ENCODE peak calls at places on chromosome 12, in five cellular contexts. One of them, this sample, is unnamed.

GRCh38 chr12:96212456-96213375 is 18.5 kb downstream of the ELK3 start:
- DNase-seq in A673: no peak
- DNase-seq in GM23248: no peak
- DNase-seq in mesendoderm: no peak
- DNase-seq in HepG2: no peak
- DNase-seq in this sample: no peak

GRCh38 chr12:104510145-104510872 is 53.6 kb downstream of the CHST11 start:
- DNase-seq in mesendoderm: no peak
- DNase-seq in GM23248: no peak
- DNase-seq in HepG2: no peak
- DNase-seq in A673: no peak
- DNase-seq in this sample: no peak

GRCh38 chr12:96237035-96237434 is 42.9 kb downstream of the ELK3 start:
- DNase-seq in GM23248: peak
- DNase-seq in HepG2: no peak
- DNase-seq in mesendoderm: no peak
- DNase-seq in A673: no peak
- DNase-seq in this sample: no peak

GRCh38 chr12:51419473-51420228 is 5.0 kb upstream of the SLC4A8 start:
- DNase-seq in mesendoderm: peak
- DNase-seq in A673: peak
- DNase-seq in HepG2: no peak
- DNase-seq in GM23248: peak
- DNase-seq in this sample: no peak

GRCh38 chr12:132342322-132342721 is 12.9 kb upstream of the GALNT9 start:
- DNase-seq in mesendoderm: peak
- DNase-seq in GM23248: peak
- DNase-seq in HepG2: peak
- DNase-seq in A673: peak
- DNase-seq in this sample: no peak

GRCh38 chr12:110253176-110253575 is 27.9 kb upstream of the ATP2A2 start:
- DNase-seq in GM23248: peak
- DNase-seq in mesendoderm: no peak
- DNase-seq in A673: no peak
- DNase-seq in HepG2: no peak
- DNase-seq in this sample: no peak

GRCh38 chr12:107884769-107885694 is 110.5 kb downstream of the ASCL4 start:
- DNase-seq in A673: peak
- DNase-seq in HepG2: peak
- DNase-seq in GM23248: peak
- DNase-seq in mesendoderm: peak
- DNase-seq in this sample: peak

GRCh38 chr12:96876966-96877365 is 30.1 kb upstream of the NEDD1 start:
- DNase-seq in A673: no peak
- DNase-seq in mesendoderm: no peak
- DNase-seq in HepG2: no peak
- DNase-seq in GM23248: peak
- DNase-seq in this sample: no peak

GRCh38 chr12:1544991-1545700 is 49.2 kb downstream of the FBXL14 start:
- DNase-seq in HepG2: peak
- DNase-seq in mesendoderm: peak
- DNase-seq in GM23248: peak
- DNase-seq in A673: peak
- DNase-seq in this sample: no peak

GRCh38 chr12:41514050-41514449 is 325.9 kb downstream of the PDZRN4 start:
- DNase-seq in A673: peak
- DNase-seq in GM23248: no peak
- DNase-seq in mesendoderm: no peak
- DNase-seq in HepG2: no peak
- DNase-seq in this sample: no peak

GRCh38 chr12:45309826-45310626 is 94.1 kb downstream of the ANO6 start:
- DNase-seq in A673: no peak
- DNase-seq in mesendoderm: no peak
- DNase-seq in GM23248: peak
- DNase-seq in HepG2: no peak
- DNase-seq in this sample: peak

GRCh38 chr12:122788387-122788786 is 14.0 kb downstream of the CCDC62 start:
- DNase-seq in mesendoderm: no peak
- DNase-seq in HepG2: no peak
- DNase-seq in A673: no peak
- DNase-seq in GM23248: peak
- DNase-seq in this sample: peak

GRCh38 chr12:65470261-65470660 is 191.8 kb downstream of the MSRB3 start:
- DNase-seq in mesendoderm: no peak
- DNase-seq in HepG2: no peak
- DNase-seq in GM23248: peak
- DNase-seq in A673: peak
- DNase-seq in this sample: no peak

GRCh38 chr12:4214912-4215861 is 58.4 kb upstream of the CCND2 start:
- DNase-seq in HepG2: no peak
- DNase-seq in mesendoderm: no peak
- DNase-seq in GM23248: no peak
- DNase-seq in A673: no peak
- DNase-seq in this sample: no peak

GRCh38 chr12:48183091-48183875 is at the start of gene CCDC184:
- DNase-seq in HepG2: no peak
- DNase-seq in mesendoderm: peak
- DNase-seq in A673: peak
- DNase-seq in GM23248: peak
- DNase-seq in this sample: no peak

GRCh38 chr12:80176706-80177105 is 77.4 kb downstream of the OTOGL start:
- DNase-seq in mesendoderm: no peak
- DNase-seq in HepG2: no peak
- DNase-seq in GM23248: no peak
- DNase-seq in A673: no peak
- DNase-seq in this sample: no peak

GRCh38 chr12:20985399-20985798 is 145.6 kb upstream of the SLCO1B1 start:
- DNase-seq in GM23248: no peak
- DNase-seq in mesendoderm: no peak
- DNase-seq in A673: no peak
- DNase-seq in HepG2: no peak
- DNase-seq in this sample: no peak

GRCh38 chr12:122130150-122130549 is 43.9 kb downstream of the IL31 start:
- DNase-seq in mesendoderm: no peak
- DNase-seq in HepG2: no peak
- DNase-seq in A673: no peak
- DNase-seq in GM23248: peak
- DNase-seq in this sample: no peak

GRCh38 chr12:112243255-112243965 is 118.0 kb downstream of the TRAFD1 start:
- DNase-seq in A673: no peak
- DNase-seq in HepG2: no peak
- DNase-seq in mesendoderm: no peak
- DNase-seq in GM23248: no peak
- DNase-seq in this sample: no peak

GRCh38 chr12:95859947-95860850 is 1.4 kb downstream of the SNRPF start:
- DNase-seq in GM23248: peak
- DNase-seq in mesendoderm: no peak
- DNase-seq in A673: no peak
- DNase-seq in HepG2: no peak
- DNase-seq in this sample: no peak

GRCh38 chr12:124861492-124861891 is 2.2 kb downstream of the SCARB1 start:
- DNase-seq in HepG2: no peak
- DNase-seq in GM23248: peak
- DNase-seq in mesendoderm: peak
- DNase-seq in A673: peak
- DNase-seq in this sample: no peak

GRCh38 chr12:107091381-107091780 is 2.0 kb downstream of the CRY1 start:
- DNase-seq in A673: peak
- DNase-seq in mesendoderm: no peak
- DNase-seq in GM23248: peak
- DNase-seq in HepG2: no peak
- DNase-seq in this sample: no peak

GRCh38 chr12:104121001-104121400 is 17.0 kb downstream of the NFYB start:
- DNase-seq in GM23248: peak
- DNase-seq in HepG2: no peak
- DNase-seq in A673: no peak
- DNase-seq in mesendoderm: peak
- DNase-seq in this sample: peak

GRCh38 chr12:67366530-67367196 is 97.5 kb downstream of the CAND1 start:
- DNase-seq in A673: no peak
- DNase-seq in GM23248: peak
- DNase-seq in mesendoderm: no peak
- DNase-seq in HepG2: no peak
- DNase-seq in this sample: peak

GRCh38 chr12:13099066-13099909 is 4.2 kb downstream of the GSG1 start:
- DNase-seq in HepG2: no peak
- DNase-seq in GM23248: peak
- DNase-seq in A673: no peak
- DNase-seq in mesendoderm: no peak
- DNase-seq in this sample: no peak

GRCh38 chr12:57187222-57188089 is 29.1 kb upstream of the NXPH4 start:
- DNase-seq in GM23248: no peak
- DNase-seq in HepG2: no peak
- DNase-seq in mesendoderm: no peak
- DNase-seq in A673: no peak
- DNase-seq in this sample: no peak

GRCh38 chr12:117067016-117067415 is 32.2 kb downstream of the TESC start:
- DNase-seq in mesendoderm: no peak
- DNase-seq in HepG2: no peak
- DNase-seq in GM23248: no peak
- DNase-seq in A673: no peak
- DNase-seq in this sample: no peak

GRCh38 chr12:117069126-117069788 is 30.0 kb downstream of the TESC start:
- DNase-seq in A673: no peak
- DNase-seq in mesendoderm: no peak
- DNase-seq in HepG2: no peak
- DNase-seq in GM23248: no peak
- DNase-seq in this sample: no peak

GRCh38 chr12:117067638-117068037 is 31.6 kb downstream of the TESC start:
- DNase-seq in GM23248: no peak
- DNase-seq in HepG2: no peak
- DNase-seq in mesendoderm: no peak
- DNase-seq in A673: no peak
- DNase-seq in this sample: no peak

GRCh38 chr12:117069926-117070900 is 29.0 kb downstream of the TESC start:
- DNase-seq in GM23248: no peak
- DNase-seq in A673: no peak
- DNase-seq in HepG2: no peak
- DNase-seq in mesendoderm: peak
- DNase-seq in this sample: no peak

DNA sequence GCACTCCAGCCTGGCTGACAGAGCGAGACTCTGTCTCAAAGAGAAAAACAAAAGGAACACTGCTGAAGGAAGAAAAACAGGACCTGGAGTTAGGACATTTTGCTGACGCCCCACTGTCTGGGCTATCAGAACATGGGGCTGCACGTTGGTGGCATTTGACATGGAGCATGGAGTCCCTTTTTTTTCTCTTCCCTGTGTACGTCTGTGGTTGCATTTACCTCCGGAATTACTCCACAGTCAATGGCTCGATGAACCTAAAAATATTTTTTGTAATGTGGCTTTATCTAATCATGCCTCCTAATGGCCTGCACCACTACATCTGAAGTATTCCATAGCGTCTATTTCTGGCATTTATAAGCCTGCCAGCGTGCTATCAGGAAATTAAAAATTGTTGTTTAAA is 30.7 kb downstream of the TESC start:
- DNase-seq in GM23248: no peak
- DNase-seq in mesendoderm: no peak
- DNase-seq in HepG2: no peak
- DNase-seq in A673: no peak
- DNase-seq in this sample: no peak
- H3K4me3 ChIP-seq in GM23248: no peak
- H3K4me3 ChIP-seq in mesendoderm: no peak
- H3K4me3 ChIP-seq in HepG2: no peak
- H3K4me3 ChIP-seq in A673: no peak
- H3K4me3 ChIP-seq in this sample: no peak

GRCh38 chr12:53046655-53047220 is 3.1 kb upstream of the TNS2 start:
- DNase-seq in GM23248: peak
- DNase-seq in HepG2: peak
- DNase-seq in A673: peak
- DNase-seq in mesendoderm: peak
- DNase-seq in this sample: peak

GRCh38 chr12:53044896-53045571 is 4.8 kb upstream of the TNS2 start:
- DNase-seq in HepG2: no peak
- DNase-seq in mesendoderm: no peak
- DNase-seq in A673: no peak
- DNase-seq in GM23248: no peak
- DNase-seq in this sample: no peak

GRCh38 chr12:53045646-53046045 is 4.2 kb upstream of the TNS2 start:
- DNase-seq in HepG2: no peak
- DNase-seq in mesendoderm: peak
- DNase-seq in A673: no peak
- DNase-seq in GM23248: peak
- DNase-seq in this sample: no peak

GRCh38 chr12:53042607-53043454 is 7.0 kb upstream of the TNS2 start:
- DNase-seq in GM23248: no peak
- DNase-seq in A673: no peak
- DNase-seq in mesendoderm: no peak
- DNase-seq in HepG2: peak
- DNase-seq in this sample: no peak

DNA sequence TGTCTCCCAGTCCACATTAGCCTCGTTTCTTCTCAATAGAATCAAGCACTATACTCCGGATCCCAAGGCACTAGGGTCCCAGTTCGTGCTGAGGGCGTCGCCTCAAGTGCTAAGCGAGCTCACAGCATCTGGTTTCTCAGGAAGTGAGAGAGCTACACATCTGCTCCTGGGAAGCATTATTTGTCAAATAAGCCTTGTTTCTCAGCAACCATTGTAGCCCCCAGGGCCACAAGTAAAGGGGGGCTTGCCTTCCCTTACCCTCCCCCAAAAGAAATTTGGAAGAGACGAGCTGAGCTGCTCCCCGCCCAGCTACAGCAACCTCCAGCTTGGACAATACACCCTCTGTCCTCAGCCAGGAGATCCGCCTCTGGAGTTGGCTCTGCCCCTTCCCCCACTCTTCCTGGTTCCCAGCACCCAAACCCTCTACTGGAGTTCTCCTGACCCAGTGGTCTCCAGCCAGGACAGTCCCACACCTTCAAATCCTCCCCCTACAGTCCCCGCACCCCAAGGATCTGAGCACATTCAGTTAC is 5.7 kb upstream of the TNS2 start:
- DNase-seq in mesendoderm: peak
- DNase-seq in GM23248: peak
- DNase-seq in HepG2: peak
- DNase-seq in A673: no peak
- DNase-seq in this sample: no peak
- H3K4me3 ChIP-seq in mesendoderm: no peak
- H3K4me3 ChIP-seq in GM23248: no peak
- H3K4me3 ChIP-seq in HepG2: no peak
- H3K4me3 ChIP-seq in A673: no peak
- H3K4me3 ChIP-seq in this sample: no peak

DNA sequence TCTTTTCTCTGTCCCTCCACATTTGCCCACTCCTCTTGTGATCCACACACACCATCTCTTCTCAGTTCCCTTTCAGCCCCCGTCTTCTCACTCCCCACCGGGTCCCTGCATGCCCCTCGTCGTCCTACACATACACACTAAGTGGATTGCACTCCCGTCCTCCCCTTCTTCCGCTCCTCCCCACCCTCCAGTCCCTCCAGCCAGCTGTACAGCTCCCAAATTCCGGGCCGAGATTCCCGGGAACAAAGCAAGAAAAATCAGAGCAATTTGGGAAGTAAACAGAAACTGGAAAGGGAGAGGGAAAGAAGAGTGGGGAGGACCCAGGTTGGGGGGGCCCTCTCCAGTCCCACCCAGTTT is 282 bp upstream of the IGFBP6 start:
- DNase-seq in HepG2: no peak
- DNase-seq in mesendoderm: peak
- DNase-seq in GM23248: peak
- DNase-seq in A673: peak
- DNase-seq in this sample: no peak
- H3K4me3 ChIP-seq in HepG2: peak
- H3K4me3 ChIP-seq in mesendoderm: peak
- H3K4me3 ChIP-seq in GM23248: peak
- H3K4me3 ChIP-seq in A673: peak
- H3K4me3 ChIP-seq in this sample: peak

GRCh38 chr12:75877588-75878381 is 153.8 kb downstream of the PHLDA1 start:
- DNase-seq in GM23248: peak
- DNase-seq in HepG2: no peak
- DNase-seq in mesendoderm: peak
- DNase-seq in A673: peak
- DNase-seq in this sample: no peak
- H3K4me3 ChIP-seq in GM23248: no peak
- H3K4me3 ChIP-seq in HepG2: no peak
- H3K4me3 ChIP-seq in mesendoderm: no peak
- H3K4me3 ChIP-seq in A673: no peak
- H3K4me3 ChIP-seq in this sample: no peak

This sample was measured in AG09309.